ENCODE peak calls at places on chromosomes 12 and 14, in five cellular contexts. A is HepG2, P is IMR-90, H is K562, T is H1. U is an unnamed sample.

GRCh38 chr12:71071466-71072097 is 86.2 kb downstream of the TSPAN8 start:
- DNase-seq in P (no peak), T (no peak), H (no peak), A (no peak), U (no peak)

GRCh38 chr12:3662516-3662915 is 90.4 kb downstream of the CRACR2A start:
- DNase-seq in P (no peak), H (no peak), A (peak), T (no peak), U (no peak)

GRCh38 chr14:100221419-100222218 is 17.3 kb upstream of the YY1 start:
- DNase-seq in A (peak), P (peak), T (no peak), H (peak), U (no peak)

GRCh38 chr12:64650762-64651161 is 40.5 kb downstream of the RASSF3 start:
- DNase-seq in H (no peak), T (no peak), P (peak), A (no peak), U (peak)

GRCh38 chr14:106276326-106277267 is 750.2 kb downstream of the TMEM121 start:
- DNase-seq in P (no peak), A (no peak), T (no peak), H (no peak), U (no peak)

GRCh38 chr14:63896278-63896720 is 43.5 kb downstream of the SYNE2 start:
- DNase-seq in T (no peak), P (peak), H (no peak), A (peak), U (peak)

GRCh38 chr12:122421263-122421814 is 1.1 kb downstream of the CLIP1 start:
- DNase-seq in P (peak), H (peak), A (peak), T (no peak), U (peak)

GRCh38 chr14:102545461-102546265 is 36.1 kb upstream of the ANKRD9 start:
- DNase-seq in H (no peak), P (peak), A (peak), T (no peak), U (no peak)

GRCh38 chr14:56423591-56423991 is 156.0 kb upstream of the TMEM260 start:
- DNase-seq in A (no peak), T (no peak), H (no peak), P (peak), U (no peak)

GRCh38 chr12:82793882-82794281 is 107.2 kb downstream of the TMTC2 start:
- DNase-seq in P (no peak), H (no peak), A (no peak), T (no peak), U (no peak)

GRCh38 chr12:2649201-2650030 is 145.4 kb upstream of the FKBP4 start:
- DNase-seq in T (no peak), H (no peak), P (no peak), A (no peak), U (no peak)

GRCh38 chr14:105737504-105738246 is 211.3 kb downstream of the TMEM121 start:
- DNase-seq in P (no peak), A (no peak), T (no peak), H (no peak), U (no peak)

GRCh38 chr12:88334271-88334670 is 192.2 kb downstream of the TMTC3 start:
- DNase-seq in T (peak), A (no peak), P (peak), H (no peak), U (no peak)

GRCh38 chr14:22339277-22339676 is 249.7 kb downstream of the DAD1 start:
- DNase-seq in A (no peak), T (no peak), P (peak), H (no peak), U (no peak)

GRCh38 chr12:13342971-13343370 is 146.4 kb downstream of the EMP1 start:
- DNase-seq in T (no peak), A (no peak), H (no peak), P (no peak), U (no peak)

GRCh38 chr14:103597623-103598372 is 31.2 kb upstream of the KLC1 start:
- DNase-seq in H (peak), A (no peak), T (no peak), P (peak), U (no peak)

GRCh38 chr14:104039214-104039613 is 46.3 kb upstream of the ASPG start:
- DNase-seq in H (no peak), A (no peak), T (no peak), P (no peak), U (no peak)

GRCh38 chr12:21538259-21538658 is 12.2 kb downstream of the SPX start:
- DNase-seq in A (no peak), T (no peak), H (no peak), P (no peak), U (no peak)

GRCh38 chr12:77599782-77600491 is 230.8 kb upstream of the NAV3 start:
- DNase-seq in P (no peak), H (no peak), A (no peak), T (no peak), U (no peak)

GRCh38 chr12:65300679-65301349 is 22.3 kb downstream of the MSRB3 start:
- DNase-seq in A (peak), T (no peak), H (peak), P (peak), U (peak)

GRCh38 chr14:103897075-103897947 is 30.9 kb upstream of the TDRD9 start:
- DNase-seq in T (no peak), P (no peak), A (peak), H (no peak), U (no peak)

GRCh38 chr12:99110866-99111265 is 465.8 kb downstream of the APAF1 start:
- DNase-seq in T (no peak), P (no peak), A (no peak), H (no peak), U (no peak)

GRCh38 chr12:71646512-71646911 is 17.1 kb downstream of the ZFC3H1 start:
- DNase-seq in A (no peak), T (no peak), H (no peak), P (no peak), U (no peak)

GRCh38 chr12:32944195-32944594 is 47.6 kb upstream of the PKP2 start:
- DNase-seq in T (no peak), A (no peak), H (no peak), P (no peak), U (peak)

GRCh38 chr14:69226736-69227135 is 33.2 kb upstream of the GALNT16 start:
- DNase-seq in A (no peak), P (no peak), T (no peak), H (no peak), U (no peak)

GRCh38 chr14:23294734-23295561 is 7.7 kb downstream of the PPP1R3E start:
- DNase-seq in P (peak), A (peak), H (peak), T (no peak), U (peak)

GRCh38 chr12:105444050-105444808 is 113.7 kb downstream of the C12orf75 start:
- DNase-seq in T (no peak), A (no peak), H (no peak), P (peak), U (peak)

GRCh38 chr12:55847033-55847432 is 4.3 kb upstream of the MMP19 start:
- DNase-seq in A (no peak), P (peak), T (no peak), H (no peak), U (no peak)
- TF ChIP-seq MAFK in A (no peak), P (peak), T (no peak), H (no peak), U (no peak)

DNA sequence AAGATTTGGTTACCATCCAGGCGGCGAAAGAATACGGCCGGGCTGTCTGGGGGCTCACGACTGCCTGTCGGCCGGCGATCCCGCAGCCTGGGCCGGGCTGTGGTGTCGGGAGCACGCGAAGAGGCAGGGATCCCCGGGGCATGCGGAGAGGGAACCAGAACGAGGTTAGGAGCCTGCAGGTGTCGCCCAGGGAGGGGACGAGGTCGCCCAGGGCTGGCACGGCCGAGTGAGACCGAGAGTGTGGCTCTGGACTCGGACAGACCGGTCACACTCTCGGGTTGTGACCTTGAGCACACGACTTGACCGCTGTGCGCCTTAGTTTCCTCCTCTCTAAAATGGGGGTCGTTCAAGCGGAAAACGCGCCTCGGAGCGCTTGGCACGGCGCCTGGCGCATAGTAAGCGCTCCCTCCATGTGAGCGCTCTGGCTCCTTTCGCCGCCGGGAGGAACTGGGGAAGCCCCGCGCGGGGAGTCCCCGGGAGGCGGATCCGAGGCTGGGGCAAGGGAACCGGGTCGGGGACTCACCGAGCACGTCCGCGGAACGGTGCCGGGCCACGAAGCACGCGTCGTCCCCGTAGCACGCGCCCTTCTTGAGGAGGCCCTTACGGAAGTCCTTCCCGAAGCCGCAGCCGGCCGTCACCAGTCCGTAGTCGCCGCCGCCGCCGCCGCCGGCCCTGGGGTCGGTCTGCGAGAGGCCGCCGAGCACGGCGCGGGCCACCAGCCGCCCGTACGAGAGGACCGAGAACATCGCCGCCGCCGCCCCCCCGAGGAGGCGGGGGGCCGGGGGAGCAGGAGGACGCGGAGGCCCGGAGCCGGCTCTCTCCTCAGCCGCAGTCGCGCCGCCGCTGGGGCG is 607 bp downstream of the PPTC7 start:
- DNase-seq in A (no peak), P (peak), T (no peak), H (peak), U (no peak)
- TF ChIP-seq MAFK in A (no peak), P (no peak), T (no peak), H (no peak), U (no peak)

GRCh38 chr12:68960162-68960501 is 27.2 kb upstream of the CPM start:
- DNase-seq in P (peak), A (no peak), T (no peak), H (no peak), U (no peak)
- TF ChIP-seq MAFK in P (no peak), A (no peak), T (no peak), H (no peak), U (no peak)

DNA sequence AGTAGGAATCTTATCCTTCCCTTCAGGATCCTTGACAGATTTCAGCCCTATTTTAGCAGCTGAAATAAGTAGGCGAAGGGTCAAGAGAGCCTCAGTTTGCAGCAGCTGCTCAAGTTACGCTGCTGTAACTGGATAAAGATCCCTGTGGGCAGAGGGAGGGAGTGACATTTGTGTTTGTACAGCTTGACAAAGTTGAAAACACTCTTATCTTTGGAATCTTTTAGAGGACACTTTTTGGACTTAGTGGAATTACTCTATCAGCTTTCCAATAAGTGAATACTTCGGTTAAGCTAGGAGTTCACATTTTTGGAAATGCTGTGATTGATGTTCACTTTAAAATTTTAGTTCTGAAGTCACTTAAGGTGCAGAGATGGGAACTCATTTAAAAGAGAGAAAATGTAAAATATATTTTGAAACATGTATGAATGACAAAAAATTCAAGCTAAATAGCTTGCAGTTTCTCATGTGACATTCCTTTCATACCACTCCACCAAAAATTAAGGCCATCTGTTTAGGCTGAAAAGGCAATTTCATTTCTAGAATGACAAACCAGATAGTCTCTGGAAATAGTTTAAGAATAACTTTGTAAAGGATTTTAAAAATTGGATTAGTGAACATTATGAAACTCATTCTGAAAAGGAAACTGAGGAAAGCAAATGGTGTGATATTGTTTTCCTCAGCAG is 55.2 kb downstream of the SLC38A4 start:
- DNase-seq in T (no peak), P (peak), H (no peak), A (peak), U (no peak)
- TF ChIP-seq MAFK in T (no peak), P (no peak), H (no peak), A (no peak), U (no peak)

GRCh38 chr14:54261283-54261682 is 135.5 kb upstream of the CDKN3 start:
- DNase-seq in A (no peak), T (no peak), H (no peak), P (no peak), U (no peak)

GRCh38 chr14:54267172-54267571 is 129.6 kb upstream of the CDKN3 start:
- DNase-seq in T (no peak), H (no peak), A (no peak), P (no peak), U (no peak)
- TF ChIP-seq MAFK in T (no peak), H (no peak), A (no peak), P (no peak), U (no peak)

GRCh38 chr12:56120158-56120846 is 2.2 kb downstream of the ZC3H10 start:
- DNase-seq in A (no peak), P (peak), H (no peak), T (no peak), U (no peak)
- TF ChIP-seq MAFK in A (peak), P (peak), H (no peak), T (no peak), U (no peak)

GRCh38 chr12:75561921-75562320 is 50.5 kb upstream of the KRR1 start:
- DNase-seq in T (no peak), A (no peak), P (no peak), H (no peak), U (no peak)

GRCh38 chr12:75563351-75563750 is 51.9 kb upstream of the KRR1 start:
- DNase-seq in P (no peak), T (no peak), H (no peak), A (no peak), U (no peak)

GRCh38 chr12:75565795-75566194 is 54.4 kb upstream of the KRR1 start:
- DNase-seq in T (no peak), H (no peak), P (no peak), A (no peak), U (no peak)

GRCh38 chr12:75564821-75565220 is 53.4 kb upstream of the KRR1 start:
- DNase-seq in T (no peak), A (no peak), H (no peak), P (no peak), U (no peak)

DNA sequence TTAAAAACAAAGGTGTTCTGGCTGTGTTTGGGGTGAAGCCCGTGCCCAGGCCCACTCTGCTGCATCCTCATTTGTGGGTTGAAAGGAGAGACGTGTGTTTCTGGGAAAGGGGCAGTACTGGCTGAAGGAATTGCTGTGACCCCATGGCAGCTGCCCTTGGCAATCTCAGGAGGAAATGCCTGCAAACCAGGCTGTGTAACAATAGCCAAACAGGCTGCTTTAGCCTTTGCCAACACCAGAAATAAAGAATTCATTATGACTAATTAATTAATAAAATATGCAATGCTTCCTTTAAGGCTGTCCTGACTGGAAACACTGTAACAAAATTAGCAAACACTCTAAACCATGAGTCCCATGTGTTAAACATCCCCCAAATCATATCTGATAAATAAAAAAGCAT is 53.0 kb upstream of the KRR1 start:
- DNase-seq in H (no peak), A (no peak), P (no peak), T (no peak), U (no peak)
- TF ChIP-seq MAFK in H (no peak), A (no peak), P (no peak), T (no peak), U (no peak)

GRCh38 chr14:73717247-73717646 is 3.1 kb upstream of the PNMA1 start:
- DNase-seq in T (no peak), A (no peak), H (no peak), P (peak), U (no peak)

GRCh38 chr14:73718742-73719251 is 4.6 kb upstream of the PNMA1 start:
- DNase-seq in P (no peak), H (no peak), A (no peak), T (no peak), U (no peak)

GRCh38 chr14:73719791-73720190 is 5.6 kb upstream of the PNMA1 start:
- DNase-seq in P (peak), H (no peak), A (no peak), T (no peak), U (no peak)

GRCh38 chr14:73719361-73719760 is 5.2 kb upstream of the PNMA1 start:
- DNase-seq in H (no peak), A (no peak), T (no peak), P (no peak), U (no peak)

DNA sequence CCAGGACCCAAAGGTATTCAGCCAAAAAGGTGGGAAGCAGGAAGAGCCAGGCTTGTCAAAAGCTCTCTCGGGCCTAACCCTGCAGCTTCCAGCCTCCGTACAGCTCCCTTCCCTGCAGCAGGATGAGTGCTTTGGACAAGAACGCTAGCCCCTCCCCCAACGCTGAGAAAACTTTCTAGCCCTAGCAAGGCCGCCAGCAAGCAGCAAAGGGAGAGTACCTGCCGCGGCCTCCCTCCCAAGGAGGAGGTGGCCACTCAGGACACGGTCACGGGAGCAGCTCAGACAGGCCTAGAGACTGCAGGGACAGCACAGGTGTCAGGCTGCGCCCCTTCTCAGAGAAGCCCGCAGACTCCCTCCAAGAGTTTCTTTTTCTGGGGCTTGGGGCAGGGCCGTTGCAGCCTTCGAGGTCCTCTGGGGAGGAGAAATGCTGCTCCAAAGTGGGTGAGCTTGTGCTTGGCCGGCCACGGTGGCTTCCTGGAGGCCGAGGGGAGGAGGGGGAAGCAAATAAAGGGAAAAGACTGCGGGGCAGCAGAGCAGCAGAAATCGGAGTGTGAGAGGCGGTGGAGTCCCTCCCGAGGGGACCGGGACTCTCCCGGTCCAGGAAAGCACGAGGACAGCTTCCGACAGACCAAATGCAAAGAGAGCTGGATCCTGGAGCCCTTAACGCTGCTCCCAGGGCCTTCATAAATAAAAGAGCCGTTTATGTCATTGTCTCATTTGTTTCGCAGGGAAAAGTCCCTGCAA is 4.0 kb upstream of the PNMA1 start:
- DNase-seq in H (no peak), T (no peak), A (no peak), P (peak), U (no peak)
- TF ChIP-seq MAFK in H (no peak), T (no peak), A (no peak), P (no peak), U (no peak)

DNA sequence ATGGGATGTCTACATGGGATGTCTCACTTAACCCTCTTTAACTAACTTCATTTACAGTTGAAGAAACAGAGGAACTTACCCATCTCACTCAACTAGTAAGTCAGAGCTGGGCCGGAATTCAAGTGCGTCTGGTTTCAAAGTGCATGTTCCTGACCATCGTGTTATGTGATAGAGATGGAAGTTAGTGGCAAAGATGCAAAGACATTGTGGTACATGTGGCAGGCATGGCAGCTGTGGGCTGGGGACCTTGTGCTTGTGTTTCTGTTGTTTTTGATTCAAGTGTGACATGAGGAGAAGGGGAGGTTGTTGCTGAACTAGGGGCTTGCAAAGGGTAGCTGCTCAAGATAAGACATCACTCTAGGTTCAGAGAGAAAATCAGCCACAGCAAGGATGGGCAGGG is 2.3 kb upstream of the KRT74 start:
- DNase-seq in H (no peak), T (no peak), P (no peak), A (no peak), U (no peak)
- TF ChIP-seq MAFK in H (no peak), T (no peak), P (no peak), A (no peak), U (no peak)

U was measured in A549.